ENCODE peak calls at places on chromosome 6, in six cellular contexts. E, Q, X, L, A and T are unnamed samples.

GRCh38 chr6:133291671-133292070 is 50.5 kb downstream of the EYA4 start:
- DNase-seq in Q (no peak), X (no peak), L (no peak), E (peak), A (no peak), T (no peak)

GRCh38 chr6:168735268-168735949 is 294.4 kb downstream of the SMOC2 start:
- DNase-seq in L (no peak), E (no peak), A (no peak), Q (no peak), X (no peak), T (no peak)

GRCh38 chr6:166470029-166470862 is 87.5 kb upstream of the MPC1 start:
- DNase-seq in L (no peak), E (no peak), X (no peak), A (peak), Q (no peak), T (no peak)

GRCh38 chr6:7479801-7480266 is 61.6 kb upstream of the DSP start:
- DNase-seq in X (no peak), E (peak), L (no peak), A (peak), Q (peak), T (no peak)

GRCh38 chr6:56595490-56596122 is 47.1 kb downstream of the DST start:
- DNase-seq in X (peak), E (peak), Q (peak), L (peak), A (peak), T (peak)

GRCh38 chr6:156310701-156311100 is 466.5 kb upstream of the ARID1B start:
- DNase-seq in X (no peak), E (no peak), Q (no peak), A (no peak), L (no peak), T (no peak)

GRCh38 chr6:134253681-134254080 is 64.2 kb downstream of the SGK1 start:
- DNase-seq in A (no peak), Q (peak), E (peak), X (no peak), L (peak), T (no peak)

GRCh38 chr6:143279385-143279784 is 171.1 kb downstream of the ADAT2 start:
- DNase-seq in E (peak), A (no peak), L (peak), Q (peak), X (peak), T (no peak)

GRCh38 chr6:34154668-34155447 is 9.0 kb upstream of the GRM4 start:
- DNase-seq in X (peak), Q (peak), A (no peak), L (peak), E (peak), T (no peak)
- H4K91ac ChIP-seq in X (no peak), Q (peak), A (no peak), L (no peak), E (no peak), T (peak)

GRCh38 chr6:2264932-2265331 is 19.5 kb upstream of the GMDS start:
- DNase-seq in L (no peak), Q (peak), X (no peak), A (no peak), E (peak), T (no peak)

GRCh38 chr6:2266031-2266430 is 20.6 kb upstream of the GMDS start:
- DNase-seq in X (no peak), L (no peak), E (no peak), Q (no peak), A (no peak), T (no peak)

GRCh38 chr6:2266845-2267244 is 21.4 kb upstream of the GMDS start:
- DNase-seq in A (no peak), E (no peak), X (no peak), Q (no peak), L (no peak), T (no peak)

GRCh38 chr6:2259574-2259973 is 14.2 kb upstream of the GMDS start:
- DNase-seq in A (no peak), L (no peak), E (no peak), Q (no peak), X (no peak), T (no peak)

GRCh38 chr6:2263896-2264295 is 18.5 kb upstream of the GMDS start:
- DNase-seq in X (no peak), A (no peak), L (no peak), E (no peak), Q (no peak), T (no peak)
- H4K91ac ChIP-seq in X (no peak), A (no peak), L (no peak), E (no peak), Q (no peak), T (no peak)

DNA sequence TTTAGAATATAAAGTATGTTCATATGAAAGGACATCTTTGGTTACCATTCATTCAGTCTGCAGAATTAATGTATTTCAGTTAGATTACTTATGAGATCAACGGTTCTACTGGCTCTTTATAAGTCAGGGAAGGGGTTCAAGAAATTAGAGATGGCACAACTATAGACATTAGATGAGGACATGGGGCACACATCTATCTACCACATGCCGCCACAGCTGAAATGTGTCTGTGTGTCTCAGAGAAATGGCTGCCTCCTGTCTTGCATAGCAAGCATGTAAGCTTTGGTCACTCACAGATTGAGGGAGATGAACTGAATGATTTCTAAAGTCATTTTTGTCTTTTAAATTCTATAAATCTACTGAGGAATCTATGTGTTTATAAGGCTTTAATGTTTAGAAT is 128.9 kb upstream of the FAM184A start:
- DNase-seq in Q (no peak), X (no peak), A (no peak), E (no peak), L (no peak), T (no peak)
- H4K91ac ChIP-seq in Q (no peak), X (no peak), A (no peak), E (no peak), L (no peak), T (no peak)

DNA sequence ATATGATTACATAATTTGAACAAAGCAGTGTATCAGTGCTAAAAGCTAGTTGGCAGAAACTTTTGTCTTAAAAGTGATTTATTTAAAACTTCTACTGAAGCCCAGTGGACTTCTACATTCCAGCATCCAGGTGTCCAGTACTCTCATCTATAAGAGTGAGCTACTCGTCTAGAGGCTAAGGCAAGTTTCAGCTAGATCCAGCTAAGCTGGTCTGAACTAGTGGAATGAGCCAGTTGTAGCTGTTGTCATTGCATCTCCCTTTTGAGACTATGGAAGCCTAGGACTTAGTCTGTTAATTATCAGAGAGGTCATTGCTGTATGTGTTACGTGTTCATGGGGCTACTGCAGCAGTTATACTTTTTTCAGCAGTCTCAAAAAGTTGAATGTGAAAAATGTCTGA is 165.1 kb downstream of the ZFAND3 start:
- DNase-seq in L (no peak), Q (no peak), A (no peak), X (no peak), E (no peak), T (no peak)
- H4K91ac ChIP-seq in L (no peak), Q (no peak), A (no peak), X (no peak), E (no peak), T (no peak)

DNA sequence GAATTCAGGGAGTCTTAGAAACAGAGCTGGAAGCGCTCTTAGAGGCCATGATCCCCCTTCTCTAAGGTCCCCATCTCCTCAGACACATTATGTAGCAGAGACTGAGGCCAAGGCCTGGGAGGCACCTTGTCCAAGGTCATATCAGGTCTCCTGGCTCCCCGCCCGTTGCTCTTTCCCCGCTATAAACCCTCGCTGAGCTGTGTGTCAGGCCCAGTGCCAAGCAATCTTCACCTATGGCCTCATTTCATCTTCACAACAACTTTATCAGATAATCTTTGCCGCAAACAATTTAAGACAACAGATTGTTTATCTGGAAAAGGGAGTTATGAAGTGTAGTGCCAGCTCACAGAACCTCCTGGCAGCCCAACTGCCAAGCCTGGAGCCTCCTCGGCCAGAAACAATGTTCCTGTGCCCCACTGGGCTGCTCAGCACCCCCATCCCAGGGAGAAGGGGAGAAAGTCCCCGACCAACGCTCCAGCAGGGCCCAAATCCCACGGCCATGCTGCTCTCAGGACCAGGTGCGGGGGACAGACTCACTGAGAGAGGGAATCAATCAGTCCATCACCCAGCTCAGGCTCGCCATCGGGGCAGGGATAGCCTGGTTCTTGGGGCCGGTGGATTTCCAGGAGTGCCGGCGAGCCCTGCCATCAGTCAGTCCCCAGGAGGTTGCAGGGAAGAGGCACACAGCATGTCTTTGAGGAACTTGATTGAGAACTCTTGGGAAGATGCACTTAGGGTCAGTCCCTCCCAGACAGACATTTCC is 16.9 kb upstream of the FANCE start:
- DNase-seq in Q (no peak), X (no peak), A (peak), L (no peak), E (no peak), T (no peak)
- H4K91ac ChIP-seq in Q (no peak), X (no peak), A (no peak), L (no peak), E (peak), T (no peak)

GRCh38 chr6:16294371-16294770 is 56.0 kb downstream of the GMPR start:
- DNase-seq in X (no peak), A (no peak), E (no peak), L (no peak), Q (no peak), T (no peak)
- H4K91ac ChIP-seq in X (no peak), A (no peak), E (no peak), L (no peak), Q (no peak), T (no peak)

GRCh38 chr6:32608374-32608773 is 18.7 kb upstream of the HLA-DRB1 start:
- DNase-seq in L (no peak), X (no peak), E (no peak), Q (no peak), A (no peak), T (no peak)
- H4K91ac ChIP-seq in L (no peak), X (no peak), E (no peak), Q (no peak), A (no peak), T (no peak)

DNA sequence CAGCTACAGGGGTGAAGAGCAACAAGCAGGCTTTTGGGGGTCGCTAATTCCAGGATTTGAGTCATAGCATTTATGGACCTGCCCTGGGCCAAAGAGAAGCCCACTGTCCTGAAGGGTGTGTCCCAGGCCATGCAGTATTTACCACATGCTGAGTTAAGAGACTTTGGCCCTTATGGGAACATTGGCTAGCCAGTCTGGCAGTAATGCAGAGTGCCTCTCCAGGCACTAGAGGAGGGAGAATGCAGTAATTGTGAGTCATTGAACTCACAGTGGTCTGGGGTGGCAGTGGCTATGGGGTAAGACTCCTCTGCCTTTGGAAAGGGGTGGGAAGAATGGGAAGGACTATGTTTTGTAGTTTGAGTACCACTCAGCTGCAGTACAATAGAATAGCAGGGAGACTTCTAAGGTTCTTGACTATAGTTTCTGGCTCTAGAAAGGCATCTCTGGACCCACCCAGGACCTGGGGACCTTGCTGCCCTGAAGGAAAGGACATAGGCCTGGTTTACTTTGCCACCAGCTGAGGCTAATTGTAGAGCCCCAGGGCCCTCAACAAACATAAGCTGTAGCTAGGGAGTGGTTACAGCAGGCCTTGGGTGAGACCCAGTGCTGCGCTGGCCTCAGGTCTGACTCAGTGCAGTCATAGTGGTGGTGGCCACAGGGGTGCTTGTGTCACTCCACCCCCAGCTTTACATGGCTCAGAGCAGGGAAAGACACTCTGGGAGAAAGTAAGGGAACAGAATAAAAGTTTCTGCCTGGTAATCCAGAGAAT is 520.9 kb downstream of the HTR1B start:
- DNase-seq in E (no peak), X (no peak), L (no peak), A (no peak), Q (peak), T (no peak)
- H4K91ac ChIP-seq in E (no peak), X (no peak), L (no peak), A (no peak), Q (no peak), T (no peak)

GRCh38 chr6:15510121-15510520 is 152.7 kb downstream of the DTNBP1 start:
- DNase-seq in A (no peak), Q (no peak), E (no peak), X (no peak), L (no peak), T (no peak)

GRCh38 chr6:15507221-15507620 is 155.6 kb downstream of the DTNBP1 start:
- DNase-seq in Q (no peak), E (no peak), A (no peak), X (no peak), L (no peak), T (no peak)

GRCh38 chr6:15509335-15509933 is 153.4 kb downstream of the DTNBP1 start:
- DNase-seq in A (peak), E (peak), L (no peak), Q (peak), X (no peak), T (no peak)

GRCh38 chr6:15507746-15508145 is 155.1 kb downstream of the DTNBP1 start:
- DNase-seq in A (peak), X (no peak), E (no peak), Q (no peak), L (no peak), T (no peak)

GRCh38 chr6:15508363-15509330 is 154.2 kb downstream of the DTNBP1 start:
- DNase-seq in A (no peak), L (no peak), X (no peak), Q (peak), E (peak), T (no peak)
- H4K91ac ChIP-seq in A (no peak), L (no peak), X (no peak), Q (peak), E (no peak), T (no peak)

GRCh38 chr6:29477923-29478450 is 9.8 kb downstream of the MAS1L start:
- DNase-seq in E (no peak), Q (no peak), A (no peak), X (no peak), L (no peak), T (no peak)

GRCh38 chr6:29479560-29479959 is 8.2 kb downstream of the MAS1L start:
- DNase-seq in E (no peak), Q (no peak), A (no peak), X (no peak), L (no peak), T (no peak)

GRCh38 chr6:29478740-29479139 is 9.0 kb downstream of the MAS1L start:
- DNase-seq in Q (no peak), E (no peak), L (no peak), X (no peak), A (no peak), T (no peak)

GRCh38 chr6:29474996-29475395 is 12.8 kb downstream of the MAS1L start:
- DNase-seq in A (no peak), E (no peak), Q (no peak), X (no peak), L (no peak), T (no peak)
- H4K91ac ChIP-seq in A (no peak), E (no peak), Q (no peak), X (no peak), L (no peak), T (no peak)